ENCODE peak calls at places on chromosomes 6 and 20, in seven cellular contexts. One of them, this sample, is unnamed.

GRCh38 chr6:116036885-116037284 is 23.8 kb downstream of the FRK start:
- DNase-seq in progenitor cell of endocrine pancreas: no peak
- DNase-seq in neural crest cell: no peak
- DNase-seq in CD8-positive, alpha-beta T cell: no peak
- DNase-seq in AG10803: no peak
- DNase-seq in cardiac muscle cell: no peak
- DNase-seq in left ventricle myocardium inferior: no peak
- DNase-seq in this sample: no peak

GRCh38 chr6:19860235-19860877 is 23.2 kb downstream of the ID4 start:
- DNase-seq in progenitor cell of endocrine pancreas: no peak
- DNase-seq in CD8-positive, alpha-beta T cell: no peak
- DNase-seq in left ventricle myocardium inferior: no peak
- DNase-seq in AG10803: no peak
- DNase-seq in neural crest cell: no peak
- DNase-seq in cardiac muscle cell: no peak
- DNase-seq in this sample: no peak

GRCh38 chr20:48841196-48841860 is 13.5 kb upstream of the PREX1 start:
- DNase-seq in neural crest cell: no peak
- DNase-seq in progenitor cell of endocrine pancreas: no peak
- DNase-seq in CD8-positive, alpha-beta T cell: no peak
- DNase-seq in AG10803: no peak
- DNase-seq in left ventricle myocardium inferior: no peak
- DNase-seq in cardiac muscle cell: no peak
- DNase-seq in this sample: no peak

GRCh38 chr20:35731469-35731788 is 10.6 kb downstream of the RBM39 start:
- DNase-seq in AG10803: no peak
- DNase-seq in progenitor cell of endocrine pancreas: no peak
- DNase-seq in cardiac muscle cell: no peak
- DNase-seq in CD8-positive, alpha-beta T cell: no peak
- DNase-seq in left ventricle myocardium inferior: no peak
- DNase-seq in neural crest cell: no peak
- DNase-seq in this sample: no peak

GRCh38 chr20:34643919-34644318 is 33.0 kb downstream of the PIGU start:
- DNase-seq in cardiac muscle cell: no peak
- DNase-seq in progenitor cell of endocrine pancreas: no peak
- DNase-seq in AG10803: peak; percentile 96
- DNase-seq in neural crest cell: no peak
- DNase-seq in CD8-positive, alpha-beta T cell: no peak
- DNase-seq in left ventricle myocardium inferior: no peak
- DNase-seq in this sample: no peak

GRCh38 chr6:41531591-41532582 is 14.3 kb upstream of the FOXP4 start:
- DNase-seq in cardiac muscle cell: no peak
- DNase-seq in CD8-positive, alpha-beta T cell: peak; percentile 24
- DNase-seq in left ventricle myocardium inferior: no peak
- DNase-seq in neural crest cell: no peak
- DNase-seq in AG10803: peak; percentile 88
- DNase-seq in progenitor cell of endocrine pancreas: no peak
- DNase-seq in this sample: no peak

GRCh38 chr20:32236048-32236533 is 28.4 kb downstream of the POFUT1 start:
- DNase-seq in CD8-positive, alpha-beta T cell: no peak
- DNase-seq in left ventricle myocardium inferior: no peak
- DNase-seq in progenitor cell of endocrine pancreas: no peak
- DNase-seq in cardiac muscle cell: no peak
- DNase-seq in neural crest cell: no peak
- DNase-seq in AG10803: no peak
- DNase-seq in this sample: no peak

GRCh38 chr6:130575971-130576370 is 210.2 kb downstream of the TMEM200A start:
- DNase-seq in cardiac muscle cell: no peak
- DNase-seq in neural crest cell: no peak
- DNase-seq in CD8-positive, alpha-beta T cell: peak; percentile 35
- DNase-seq in progenitor cell of endocrine pancreas: no peak
- DNase-seq in left ventricle myocardium inferior: no peak
- DNase-seq in AG10803: no peak
- DNase-seq in this sample: no peak

GRCh38 chr6:46191961-46192360 is 21.2 kb upstream of the ENPP5 start:
- DNase-seq in left ventricle myocardium inferior: no peak
- DNase-seq in cardiac muscle cell: no peak
- DNase-seq in neural crest cell: no peak
- DNase-seq in CD8-positive, alpha-beta T cell: no peak
- DNase-seq in AG10803: peak; percentile 89
- DNase-seq in progenitor cell of endocrine pancreas: no peak
- DNase-seq in this sample: no peak

GRCh38 chr20:36274248-36274841 is 31.8 kb upstream of the DLGAP4 start:
- DNase-seq in cardiac muscle cell: no peak
- DNase-seq in neural crest cell: peak; percentile 10
- DNase-seq in progenitor cell of endocrine pancreas: no peak
- DNase-seq in CD8-positive, alpha-beta T cell: no peak
- DNase-seq in AG10803: no peak
- DNase-seq in left ventricle myocardium inferior: no peak
- DNase-seq in this sample: no peak

GRCh38 chr20:46031014-46031569 is 2.1 kb downstream of the SLC12A5 start:
- DNase-seq in CD8-positive, alpha-beta T cell: no peak
- DNase-seq in neural crest cell: no peak
- DNase-seq in left ventricle myocardium inferior: no peak
- DNase-seq in progenitor cell of endocrine pancreas: no peak
- DNase-seq in AG10803: no peak
- DNase-seq in cardiac muscle cell: no peak
- DNase-seq in this sample: no peak

GRCh38 chr20:64056889-64057627 is 5.9 kb upstream of the TCEA2 start:
- DNase-seq in cardiac muscle cell: no peak
- DNase-seq in left ventricle myocardium inferior: no peak
- DNase-seq in neural crest cell: no peak
- DNase-seq in progenitor cell of endocrine pancreas: no peak
- DNase-seq in AG10803: no peak
- DNase-seq in CD8-positive, alpha-beta T cell: no peak
- DNase-seq in this sample: no peak

GRCh38 chr6:41474213-41474933 is 71.8 kb upstream of the FOXP4 start:
- DNase-seq in left ventricle myocardium inferior: no peak
- DNase-seq in progenitor cell of endocrine pancreas: no peak
- DNase-seq in AG10803: no peak
- DNase-seq in neural crest cell: no peak
- DNase-seq in CD8-positive, alpha-beta T cell: no peak
- DNase-seq in cardiac muscle cell: no peak
- DNase-seq in this sample: no peak

GRCh38 chr6:66103954-66104353 is 396.9 kb upstream of the EYS start:
- DNase-seq in progenitor cell of endocrine pancreas: no peak
- DNase-seq in AG10803: peak; percentile 5
- DNase-seq in cardiac muscle cell: peak; percentile 83
- DNase-seq in neural crest cell: no peak
- DNase-seq in left ventricle myocardium inferior: no peak
- DNase-seq in CD8-positive, alpha-beta T cell: no peak
- DNase-seq in this sample: no peak

GRCh38 chr20:57203204-57203603 is 63.2 kb downstream of the BMP7 start:
- DNase-seq in progenitor cell of endocrine pancreas: no peak
- DNase-seq in CD8-positive, alpha-beta T cell: no peak
- DNase-seq in cardiac muscle cell: no peak
- DNase-seq in AG10803: no peak
- DNase-seq in left ventricle myocardium inferior: no peak
- DNase-seq in neural crest cell: no peak
- DNase-seq in this sample: no peak

GRCh38 chr6:98946877-98947410 is 802 bp downstream of the FBXL4 start:
- DNase-seq in CD8-positive, alpha-beta T cell: peak; percentile 16
- DNase-seq in neural crest cell: no peak
- DNase-seq in left ventricle myocardium inferior: no peak
- DNase-seq in progenitor cell of endocrine pancreas: no peak
- DNase-seq in AG10803: peak; percentile 8
- DNase-seq in cardiac muscle cell: no peak
- DNase-seq in this sample: no peak

GRCh38 chr6:121886223-121886830 is 450.9 kb downstream of the GJA1 start:
- DNase-seq in neural crest cell: no peak
- DNase-seq in AG10803: peak; percentile 85
- DNase-seq in cardiac muscle cell: no peak
- DNase-seq in CD8-positive, alpha-beta T cell: no peak
- DNase-seq in progenitor cell of endocrine pancreas: no peak
- DNase-seq in left ventricle myocardium inferior: no peak
- DNase-seq in this sample: no peak

GRCh38 chr6:139586273-139586672 is 211.8 kb upstream of the CITED2 start:
- DNase-seq in cardiac muscle cell: no peak
- DNase-seq in left ventricle myocardium inferior: no peak
- DNase-seq in progenitor cell of endocrine pancreas: no peak
- DNase-seq in neural crest cell: no peak
- DNase-seq in AG10803: no peak
- DNase-seq in CD8-positive, alpha-beta T cell: no peak
- DNase-seq in this sample: no peak

GRCh38 chr20:53660947-53661381 is 67.3 kb upstream of the ZNF217 start:
- DNase-seq in AG10803: peak; percentile 57
- DNase-seq in cardiac muscle cell: no peak
- DNase-seq in left ventricle myocardium inferior: no peak
- DNase-seq in progenitor cell of endocrine pancreas: no peak
- DNase-seq in neural crest cell: no peak
- DNase-seq in CD8-positive, alpha-beta T cell: no peak
- DNase-seq in this sample: no peak

GRCh38 chr6:133704371-133704770 is 184.5 kb upstream of the TCF21 start:
- DNase-seq in progenitor cell of endocrine pancreas: no peak
- DNase-seq in left ventricle myocardium inferior: no peak
- DNase-seq in AG10803: peak; percentile 53
- DNase-seq in cardiac muscle cell: no peak
- DNase-seq in CD8-positive, alpha-beta T cell: no peak
- DNase-seq in neural crest cell: no peak
- DNase-seq in this sample: no peak

GRCh38 chr6:156994215-156995076 is 217.3 kb downstream of the ARID1B start:
- DNase-seq in progenitor cell of endocrine pancreas: no peak
- DNase-seq in cardiac muscle cell: no peak
- DNase-seq in CD8-positive, alpha-beta T cell: no peak
- DNase-seq in neural crest cell: no peak
- DNase-seq in left ventricle myocardium inferior: peak; percentile 33
- DNase-seq in AG10803: no peak
- DNase-seq in this sample: no peak

GRCh38 chr6:1987640-1988039 is 257.8 kb downstream of the GMDS start:
- DNase-seq in left ventricle myocardium inferior: no peak
- DNase-seq in AG10803: peak; percentile 36
- DNase-seq in neural crest cell: no peak
- DNase-seq in progenitor cell of endocrine pancreas: no peak
- DNase-seq in cardiac muscle cell: no peak
- DNase-seq in CD8-positive, alpha-beta T cell: no peak
- DNase-seq in this sample: no peak

GRCh38 chr20:5205348-5206210 is 78.8 kb downstream of the CDS2 start:
- DNase-seq in AG10803: peak; percentile 73
- DNase-seq in cardiac muscle cell: peak; percentile 81
- DNase-seq in left ventricle myocardium inferior: peak; percentile 70
- DNase-seq in progenitor cell of endocrine pancreas: peak; percentile 60
- DNase-seq in CD8-positive, alpha-beta T cell: peak; percentile 55
- DNase-seq in neural crest cell: peak; percentile 73
- DNase-seq in this sample: peak; percentile 83

GRCh38 chr6:579339-579738 is 77.6 kb downstream of the HUS1B start:
- DNase-seq in CD8-positive, alpha-beta T cell: no peak
- DNase-seq in progenitor cell of endocrine pancreas: no peak
- DNase-seq in cardiac muscle cell: peak; percentile 21
- DNase-seq in AG10803: peak; percentile 38
- DNase-seq in neural crest cell: no peak
- DNase-seq in left ventricle myocardium inferior: no peak
- DNase-seq in this sample: no peak
- TF ChIP-seq CTCF in CD8-positive, alpha-beta T cell: no peak
- TF ChIP-seq CTCF in progenitor cell of endocrine pancreas: peak; percentile 24
- TF ChIP-seq CTCF in cardiac muscle cell: peak; percentile 28
- TF ChIP-seq CTCF in AG10803: peak; percentile 54
- TF ChIP-seq CTCF in neural crest cell: peak; percentile 34
- TF ChIP-seq CTCF in left ventricle myocardium inferior: no peak
- TF ChIP-seq CTCF in this sample: no peak

GRCh38 chr20:25197870-25198190 is 2.3 kb downstream of the ENTPD6 start:
- DNase-seq in AG10803: no peak
- DNase-seq in CD8-positive, alpha-beta T cell: no peak
- DNase-seq in neural crest cell: no peak
- DNase-seq in left ventricle myocardium inferior: no peak
- DNase-seq in progenitor cell of endocrine pancreas: no peak
- DNase-seq in cardiac muscle cell: no peak
- DNase-seq in this sample: no peak

GRCh38 chr20:25198663-25199363 is 3.3 kb downstream of the ENTPD6 start:
- DNase-seq in CD8-positive, alpha-beta T cell: no peak
- DNase-seq in neural crest cell: no peak
- DNase-seq in AG10803: peak; percentile 29
- DNase-seq in left ventricle myocardium inferior: no peak
- DNase-seq in progenitor cell of endocrine pancreas: no peak
- DNase-seq in cardiac muscle cell: no peak
- DNase-seq in this sample: no peak

GRCh38 chr20:25196701-25197120 is 1.2 kb downstream of the ENTPD6 start:
- DNase-seq in neural crest cell: no peak
- DNase-seq in cardiac muscle cell: peak; percentile 35
- DNase-seq in AG10803: no peak
- DNase-seq in progenitor cell of endocrine pancreas: no peak
- DNase-seq in left ventricle myocardium inferior: no peak
- DNase-seq in CD8-positive, alpha-beta T cell: no peak
- DNase-seq in this sample: no peak

GRCh38 chr20:25195962-25196700 is 619 bp downstream of the ENTPD6 start:
- DNase-seq in AG10803: no peak
- DNase-seq in cardiac muscle cell: peak; percentile 42
- DNase-seq in CD8-positive, alpha-beta T cell: no peak
- DNase-seq in left ventricle myocardium inferior: no peak
- DNase-seq in neural crest cell: peak; percentile 14
- DNase-seq in progenitor cell of endocrine pancreas: peak; percentile 34
- DNase-seq in this sample: peak; percentile 38

GRCh38 chr20:25197173-25197869 is 1.8 kb downstream of the ENTPD6 start:
- DNase-seq in CD8-positive, alpha-beta T cell: no peak
- DNase-seq in AG10803: no peak
- DNase-seq in neural crest cell: no peak
- DNase-seq in progenitor cell of endocrine pancreas: no peak
- DNase-seq in left ventricle myocardium inferior: no peak
- DNase-seq in cardiac muscle cell: no peak
- DNase-seq in this sample: no peak
- TF ChIP-seq CTCF in CD8-positive, alpha-beta T cell: no peak
- TF ChIP-seq CTCF in AG10803: no peak
- TF ChIP-seq CTCF in neural crest cell: no peak
- TF ChIP-seq CTCF in progenitor cell of endocrine pancreas: no peak
- TF ChIP-seq CTCF in left ventricle myocardium inferior: no peak
- TF ChIP-seq CTCF in cardiac muscle cell: no peak
- TF ChIP-seq CTCF in this sample: no peak

DNA sequence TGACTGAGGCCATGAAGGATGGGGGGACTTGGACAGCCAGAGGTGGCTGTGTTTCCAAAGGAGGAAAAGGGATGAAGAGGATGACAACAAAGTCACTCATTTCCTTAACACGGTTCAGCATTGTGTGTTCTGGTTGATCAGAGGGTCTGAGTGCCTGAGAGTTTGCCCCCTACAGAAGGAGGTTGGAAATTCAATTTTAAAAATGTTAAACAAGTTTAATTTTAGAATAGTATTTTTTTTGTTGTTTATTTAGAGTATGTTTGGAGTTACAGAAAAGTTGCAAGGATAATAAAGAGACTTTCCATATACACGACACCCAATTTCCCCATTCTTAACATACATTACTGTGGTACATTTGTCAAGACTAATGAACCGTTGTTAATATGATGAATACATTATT is 10.3 kb upstream of the VAPB start:
- DNase-seq in cardiac muscle cell: no peak
- DNase-seq in AG10803: no peak
- DNase-seq in progenitor cell of endocrine pancreas: no peak
- DNase-seq in CD8-positive, alpha-beta T cell: no peak
- DNase-seq in neural crest cell: no peak
- DNase-seq in left ventricle myocardium inferior: no peak
- DNase-seq in this sample: no peak
- TF ChIP-seq CTCF in cardiac muscle cell: peak; percentile 19
- TF ChIP-seq CTCF in AG10803: peak; percentile 20
- TF ChIP-seq CTCF in progenitor cell of endocrine pancreas: no peak
- TF ChIP-seq CTCF in CD8-positive, alpha-beta T cell: no peak
- TF ChIP-seq CTCF in neural crest cell: peak; percentile 26
- TF ChIP-seq CTCF in left ventricle myocardium inferior: no peak
- TF ChIP-seq CTCF in this sample: peak; percentile 36

GRCh38 chr6:149683256-149683860 is 34.5 kb downstream of the LATS1 start:
- DNase-seq in left ventricle myocardium inferior: no peak
- DNase-seq in AG10803: peak; percentile 21
- DNase-seq in CD8-positive, alpha-beta T cell: no peak
- DNase-seq in progenitor cell of endocrine pancreas: no peak
- DNase-seq in cardiac muscle cell: no peak
- DNase-seq in neural crest cell: no peak
- DNase-seq in this sample: no peak

GRCh38 chr6:149686230-149686629 is 31.7 kb downstream of the LATS1 start:
- DNase-seq in progenitor cell of endocrine pancreas: no peak
- DNase-seq in cardiac muscle cell: no peak
- DNase-seq in neural crest cell: no peak
- DNase-seq in CD8-positive, alpha-beta T cell: no peak
- DNase-seq in AG10803: no peak
- DNase-seq in left ventricle myocardium inferior: no peak
- DNase-seq in this sample: no peak

GRCh38 chr6:149680490-149680889 is 32.0 kb upstream of the KATNA1 start:
- DNase-seq in neural crest cell: no peak
- DNase-seq in AG10803: no peak
- DNase-seq in left ventricle myocardium inferior: no peak
- DNase-seq in progenitor cell of endocrine pancreas: no peak
- DNase-seq in cardiac muscle cell: no peak
- DNase-seq in CD8-positive, alpha-beta T cell: no peak
- DNase-seq in this sample: no peak
- TF ChIP-seq CTCF in neural crest cell: no peak
- TF ChIP-seq CTCF in AG10803: no peak
- TF ChIP-seq CTCF in left ventricle myocardium inferior: no peak
- TF ChIP-seq CTCF in progenitor cell of endocrine pancreas: no peak
- TF ChIP-seq CTCF in cardiac muscle cell: no peak
- TF ChIP-seq CTCF in CD8-positive, alpha-beta T cell: no peak
- TF ChIP-seq CTCF in this sample: no peak